ENCODE peak calls at places on chromosomes 4 and X, in six cellular contexts. T is GM10248, L is T-helper 9 cell, C is H7, B is heart left ventricle, I is RCC 7860. W is an unnamed sample.

GRCh38 chr4:100949350-100949935 is 397.9 kb downstream of the PPP3CA start:
- DNase-seq in B (no peak), T (no peak), I (no peak), L (no peak), C (no peak), W (no peak)

GRCh38 chrX:132271330-132271729 is 52.1 kb upstream of the RAP2C start:
- DNase-seq in T (no peak), I (no peak), C (no peak), L (no peak), B (no peak), W (no peak)

GRCh38 chr4:31022702-31023101 is 302.5 kb downstream of the PCDH7 start:
- DNase-seq in T (no peak), C (no peak), L (no peak), B (no peak), I (no peak), W (no peak)

GRCh38 chrX:39821011-39821708 is 276.6 kb downstream of the BCOR start:
- DNase-seq in T (peak), L (no peak), I (no peak), C (peak), B (peak), W (no peak)

GRCh38 chr4:7850489-7850888 is 89.2 kb downstream of the AFAP1 start:
- DNase-seq in T (no peak), C (peak), I (no peak), B (no peak), L (no peak), W (no peak)

GRCh38 chrX:63809158-63809557 is 24.1 kb upstream of the ARHGEF9 start:
- DNase-seq in T (no peak), L (no peak), B (no peak), C (no peak), I (no peak), W (no peak)

GRCh38 chr4:158581161-158581560 is 59.5 kb downstream of the RXFP1 start:
- DNase-seq in T (no peak), L (no peak), I (no peak), C (no peak), B (no peak), W (no peak)

GRCh38 chrX:17564689-17565409 is 172.4 kb upstream of the SCML1 start:
- DNase-seq in T (no peak), C (no peak), B (no peak), L (no peak), I (peak), W (no peak)

GRCh38 chrX:110317079-110317819 is 636 bp downstream of the AMMECR1 start:
- DNase-seq in I (no peak), T (peak), L (peak), B (peak), C (peak), W (no peak)

GRCh38 chr4:93147524-93148212 is 680.9 kb upstream of the ATOH1 start:
- DNase-seq in C (peak), B (no peak), L (no peak), I (no peak), T (no peak), W (no peak)

GRCh38 chr4:72604324-72604723 is 35.3 kb upstream of the ADAMTS3 start:
- DNase-seq in B (no peak), I (no peak), C (no peak), L (no peak), T (no peak), W (no peak)

GRCh38 chr4:10460313-10461047 is 3.3 kb upstream of the ZNF518B start:
- DNase-seq in I (no peak), T (no peak), B (no peak), L (no peak), C (no peak), W (no peak)